ENCODE peak calls at places on chromosomes 5 and 9, in six cellular contexts. G is aorta, I is heart right ventricle, E is breast epithelium, O is upper lobe of right lung, P is WERI-Rb-1. A is an unnamed sample. For H3K36me3 and H3K27me3, the result is how much of the 10 kb centered on the place peaks cover.

GRCh38 chr5:37494756-37495155 is 115.6 kb downstream of the WDR70 start:
- DNase-seq in G (no peak), I (no peak), E (no peak), O (no peak), P (no peak), A (no peak)

GRCh38 chr9:30411571-30411970 is 1972.9 kb upstream of the ACO1 start:
- DNase-seq in G (no peak), I (no peak), E (no peak), O (no peak), P (no peak), A (no peak)

GRCh38 chr5:139210585-139210984 is 12.4 kb upstream of the SIL1 start:
- DNase-seq in G (no peak), I (no peak), E (no peak), O (peak), P (peak), A (no peak)

GRCh38 chr5:167820266-167820988 is 471.0 kb upstream of the WWC1 start:
- DNase-seq in G (no peak), I (no peak), E (peak), O (no peak), P (no peak), A (no peak)

GRCh38 chr9:129759329-129759728 is 6.5 kb upstream of the PTGES start:
- DNase-seq in G (no peak), I (peak), E (no peak), O (no peak), P (no peak), A (no peak)

GRCh38 chr5:149724130-149724850 is 5.8 kb upstream of the PPARGC1B start:
- DNase-seq in G (no peak), I (no peak), E (no peak), O (no peak), P (no peak), A (no peak)

GRCh38 chr5:126002222-126002897 is 420.8 kb upstream of the GRAMD2B start:
- DNase-seq in G (peak), I (peak), E (peak), O (no peak), P (peak), A (no peak)

GRCh38 chr5:143757116-143757515 is 54.8 kb upstream of the HMHB1 start:
- DNase-seq in G (no peak), I (no peak), E (no peak), O (no peak), P (no peak), A (no peak)

GRCh38 chr5:180799902-180800801 is 2.5 kb downstream of the MGAT1 start:
- DNase-seq in G (no peak), I (no peak), E (peak), O (no peak), P (no peak), A (no peak)

GRCh38 chr5:44387391-44387790 is 1.8 kb downstream of the FGF10 start:
- DNase-seq in G (no peak), I (no peak), E (no peak), O (no peak), P (no peak), A (no peak)

GRCh38 chr9:22147818-22148573 is 138.9 kb upstream of the CDKN2B start:
- DNase-seq in G (no peak), I (no peak), E (no peak), O (no peak), P (no peak), A (no peak)

GRCh38 chr5:78677777-78678668 is 29.5 kb upstream of the LHFPL2 start:
- DNase-seq in G (peak), I (peak), E (peak), O (no peak), P (no peak), A (no peak)

GRCh38 chr9:73167614-73168013 is 15.9 kb downstream of the ANXA1 start:
- DNase-seq in G (no peak), I (no peak), E (no peak), O (no peak), P (no peak), A (no peak)

GRCh38 chr9:87119328-87119881 is 172.1 kb upstream of the GAS1 start:
- DNase-seq in G (no peak), I (peak), E (peak), O (no peak), P (no peak), A (no peak)

GRCh38 chr9:93132946-93133640 is 958 bp downstream of the NINJ1 start:
- DNase-seq in G (no peak), I (no peak), E (peak), O (no peak), P (no peak), A (peak)

GRCh38 chr9:129208191-129209091 is 30.4 kb upstream of the IER5L start:
- DNase-seq in G (no peak), I (no peak), E (no peak), O (no peak), P (no peak), A (peak)

GRCh38 chr5:128007939-128008338 is 75.6 kb upstream of the SLC12A2 start:
- DNase-seq in G (no peak), I (no peak), E (no peak), O (no peak), P (no peak), A (no peak)

GRCh38 chr9:137077010-137077747 is at the start of gene UAP1L1:
- DNase-seq in G (peak), I (peak), E (no peak), O (peak), P (peak), A (peak)

GRCh38 chr9:68500457-68501158 is 40.1 kb downstream of the TMEM252 start:
- DNase-seq in G (no peak), I (no peak), E (no peak), O (no peak), P (no peak), A (no peak)

GRCh38 chr9:87564111-87564510 is 66.4 kb downstream of the DAPK1 start:
- DNase-seq in G (no peak), I (no peak), E (no peak), O (no peak), P (no peak), A (no peak)

GRCh38 chr5:117973785-117974184 is 1014.6 kb downstream of the DTWD2 start:
- DNase-seq in G (no peak), I (no peak), E (no peak), O (no peak), P (no peak), A (no peak)
- H3K4me3 ChIP-seq in G (no peak), I (no peak), E (no peak), O (no peak), P (no peak), A (no peak)

DNA sequence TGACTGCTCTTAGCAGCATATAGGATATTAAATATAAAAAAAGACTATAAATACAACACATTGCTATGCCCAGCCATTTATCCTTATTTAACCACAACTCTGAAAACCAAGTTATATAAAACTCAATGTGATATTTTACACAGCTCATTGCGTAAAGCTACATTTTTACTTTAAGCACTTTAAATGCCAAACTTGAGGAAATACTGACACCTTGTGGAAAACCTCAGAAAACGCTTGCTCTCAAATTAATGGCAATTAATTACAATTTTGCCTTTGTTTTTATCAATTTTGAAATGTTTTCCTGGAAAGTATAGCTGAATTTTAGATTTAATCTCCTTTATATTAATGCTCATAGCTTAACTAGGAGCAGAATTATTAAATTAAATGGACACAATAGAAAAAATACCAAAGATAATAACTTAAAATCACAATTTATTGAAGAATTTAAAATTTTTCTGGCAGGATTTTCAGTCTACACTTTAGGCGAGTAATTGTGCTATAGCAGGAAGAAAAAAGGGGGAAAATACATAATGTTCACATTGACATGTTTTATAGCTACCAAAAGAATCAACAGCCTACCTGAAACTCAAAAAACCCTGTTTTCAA is 25.2 kb upstream of the PLAC8L1 start:
- DNase-seq in G (no peak), I (no peak), E (no peak), O (no peak), P (no peak), A (no peak)
- H3K36me3 ChIP-seq in G (under half), I (half or more), E (under half), O (half or more), P (half or more), A (under half)

GRCh38 chr5:88671408-88671807 is 211.6 kb downstream of the MEF2C start:
- DNase-seq in G (no peak), I (no peak), E (no peak), O (no peak), P (no peak), A (no peak)

GRCh38 chr5:88671808-88672499 is 211.0 kb downstream of the MEF2C start:
- DNase-seq in G (no peak), I (no peak), E (no peak), O (no peak), P (no peak), A (peak)

GRCh38 chr5:88667187-88668141 is 215.5 kb downstream of the MEF2C start:
- DNase-seq in G (no peak), I (no peak), E (no peak), O (no peak), P (no peak), A (peak)

GRCh38 chr5:88666761-88667186 is 216.2 kb downstream of the MEF2C start:
- DNase-seq in G (no peak), I (no peak), E (no peak), O (no peak), P (no peak), A (peak)

GRCh38 chr5:88669314-88669713 is 213.7 kb downstream of the MEF2C start:
- DNase-seq in G (no peak), I (no peak), E (no peak), O (no peak), P (no peak), A (no peak)
- H3K27me3 ChIP-seq in G (under half), I (half or more), E (half or more), O (half or more), P (under half), A (half or more)

GRCh38 chr9:131732636-131733340 is 7.1 kb downstream of the RAPGEF1 start:
- DNase-seq in G (no peak), I (no peak), E (no peak), O (no peak), P (no peak), A (no peak)
- H3K4me3 ChIP-seq in G (no peak), I (no peak), E (no peak), O (no peak), P (no peak), A (no peak)

GRCh38 chr5:55338092-55338613 is 30.4 kb downstream of the MTREX start:
- DNase-seq in G (no peak), I (no peak), E (no peak), O (no peak), P (no peak), A (no peak)
- H3K36me3 ChIP-seq in G (under half), I (half or more), E (under half), O (under half), P (under half), A (under half)

DNA sequence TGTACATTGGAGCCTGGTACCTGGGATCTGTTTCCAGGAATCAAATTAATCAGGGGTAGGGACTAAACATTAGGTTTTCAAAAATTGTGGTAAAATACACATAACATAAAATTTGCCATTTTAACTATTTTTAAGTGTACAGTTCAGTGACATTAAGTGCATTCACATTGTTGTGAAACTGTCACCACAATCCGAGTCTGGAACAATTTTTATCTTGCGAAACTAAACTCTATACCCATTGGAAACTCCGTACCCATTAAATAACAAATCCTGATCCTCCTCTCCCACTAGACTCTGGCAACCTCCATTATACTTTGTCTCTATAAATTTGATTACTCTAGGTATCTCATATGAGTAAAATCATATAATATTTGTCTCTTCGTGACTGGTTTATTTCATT is 486.2 kb downstream of the GADD45G start:
- DNase-seq in G (no peak), I (no peak), E (no peak), O (no peak), P (no peak), A (no peak)
- H3K27me3 ChIP-seq in G (under half), I (under half), E (under half), O (under half), P (under half), A (under half)

GRCh38 chr5:55551904-55552303 is 17.1 kb upstream of the PLPP1 start:
- DNase-seq in G (no peak), I (no peak), E (no peak), O (no peak), P (no peak), A (no peak)

GRCh38 chr5:55554879-55555278 is 20.1 kb upstream of the PLPP1 start:
- DNase-seq in G (no peak), I (no peak), E (no peak), O (no peak), P (no peak), A (no peak)

GRCh38 chr5:55558484-55558883 is 23.7 kb upstream of the PLPP1 start:
- DNase-seq in G (no peak), I (no peak), E (no peak), O (no peak), P (no peak), A (no peak)

GRCh38 chr5:55551298-55551846 is 16.6 kb upstream of the PLPP1 start:
- DNase-seq in G (no peak), I (no peak), E (no peak), O (no peak), P (no peak), A (no peak)

DNA sequence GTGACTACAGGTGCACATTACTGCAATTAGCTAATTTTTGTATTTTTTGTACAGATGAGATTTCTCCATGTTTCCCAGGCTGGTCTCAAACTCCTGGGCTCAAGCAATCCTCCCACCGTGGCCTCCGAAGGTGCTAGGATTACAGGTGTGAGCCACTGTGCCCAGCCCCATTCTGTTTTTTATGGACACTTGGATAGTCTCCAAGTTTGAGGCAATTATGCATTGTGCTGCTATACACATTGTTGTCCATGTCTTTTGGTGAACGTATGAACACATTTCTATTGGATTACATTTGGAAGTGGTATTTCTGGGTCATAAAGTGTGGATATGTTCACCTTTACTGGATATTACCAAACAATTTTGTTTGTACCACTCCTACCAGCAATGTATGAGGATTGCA is 22.4 kb upstream of the PLPP1 start:
- DNase-seq in G (no peak), I (no peak), E (no peak), O (no peak), P (no peak), A (no peak)
- H3K4me3 ChIP-seq in G (no peak), I (no peak), E (no peak), O (no peak), P (no peak), A (no peak)

GRCh38 chr9:91883503-91883902 is 66.5 kb downstream of the ROR2 start:
- DNase-seq in G (no peak), I (no peak), E (no peak), O (no peak), P (no peak), A (no peak)

GRCh38 chr9:91886433-91887031 is 63.5 kb downstream of the ROR2 start:
- DNase-seq in G (no peak), I (no peak), E (no peak), O (no peak), P (no peak), A (peak)

GRCh38 chr9:91884153-91884552 is 65.9 kb downstream of the ROR2 start:
- DNase-seq in G (no peak), I (no peak), E (no peak), O (no peak), P (no peak), A (no peak)

GRCh38 chr9:91884746-91885687 is 65.0 kb downstream of the ROR2 start:
- DNase-seq in G (no peak), I (no peak), E (no peak), O (no peak), P (no peak), A (peak)

GRCh38 chr9:91885746-91886432 is 64.1 kb downstream of the ROR2 start:
- DNase-seq in G (no peak), I (no peak), E (no peak), O (no peak), P (no peak), A (no peak)
- H3K36me3 ChIP-seq in G (under half), I (under half), E (under half), O (under half), P (under half), A (under half)

GRCh38 chr5:6260846-6261245 is 117.5 kb downstream of the MED10 start:
- DNase-seq in G (no peak), I (no peak), E (no peak), O (no peak), P (no peak), A (no peak)
- H3K27me3 ChIP-seq in G (under half), I (under half), E (under half), O (under half), P (half or more), A (under half)